ENCODE peak calls at places on chromosomes 6 and 20, in five cellular contexts. I, Y, J, S and D are unnamed samples. For H3K36me3, the result is how much of the 10 kb centered on the place peaks cover.

GRCh38 chr6:5082487-5083306 is 2.4 kb upstream of the PPP1R3G start:
- DNase-seq in Y (no peak), J (no peak), S (peak), I (no peak), D (no peak)

GRCh38 chr6:69631552-69632346 is 165.1 kb downstream of the LMBRD1 start:
- DNase-seq in J (no peak), S (no peak), Y (peak), I (no peak), D (no peak)

GRCh38 chr6:14652536-14652935 is 535.0 kb downstream of the CD83 start:
- DNase-seq in S (peak), Y (no peak), I (no peak), J (no peak), D (no peak)

GRCh38 chr6:90179190-90180169 is 117.2 kb downstream of the BACH2 start:
- DNase-seq in S (peak), J (no peak), I (no peak), Y (peak), D (no peak)

GRCh38 chr6:25369450-25370086 is 90.4 kb downstream of the CARMIL1 start:
- DNase-seq in S (no peak), Y (peak), J (no peak), I (no peak), D (no peak)

GRCh38 chr20:54515788-54516324 is 40.5 kb downstream of the DOK5 start:
- DNase-seq in J (no peak), S (no peak), I (no peak), Y (no peak), D (no peak)

GRCh38 chr20:24275946-24276705 is 193.3 kb upstream of the SYNDIG1 start:
- DNase-seq in Y (no peak), I (no peak), S (no peak), J (no peak), D (no peak)

GRCh38 chr20:34566978-34567884 is 8.7 kb downstream of the MAP1LC3A start:
- DNase-seq in J (no peak), I (no peak), S (no peak), Y (no peak), D (no peak)

GRCh38 chr20:52457826-52458225 is 266.2 kb upstream of the ZFP64 start:
- DNase-seq in I (no peak), Y (no peak), S (peak), J (no peak), D (no peak)

GRCh38 chr20:61524956-61525666 is 273.1 kb downstream of the CDH4 start:
- DNase-seq in I (no peak), S (no peak), J (no peak), Y (no peak), D (no peak)

GRCh38 chr20:24118781-24119175 is 130.2 kb upstream of the GGTLC1 start:
- DNase-seq in S (peak), I (no peak), J (no peak), Y (no peak), D (no peak)

GRCh38 chr6:128663238-128663637 is 142.8 kb upstream of the PTPRK start:
- DNase-seq in J (no peak), S (no peak), Y (no peak), I (no peak), D (no peak)

GRCh38 chr6:137868721-137869631 is 1.9 kb downstream of the TNFAIP3 start:
- DNase-seq in S (peak), J (no peak), Y (no peak), I (no peak), D (no peak)
- H3K4me3 ChIP-seq in S (peak), J (peak), Y (peak), I (peak), D (no peak)

DNA sequence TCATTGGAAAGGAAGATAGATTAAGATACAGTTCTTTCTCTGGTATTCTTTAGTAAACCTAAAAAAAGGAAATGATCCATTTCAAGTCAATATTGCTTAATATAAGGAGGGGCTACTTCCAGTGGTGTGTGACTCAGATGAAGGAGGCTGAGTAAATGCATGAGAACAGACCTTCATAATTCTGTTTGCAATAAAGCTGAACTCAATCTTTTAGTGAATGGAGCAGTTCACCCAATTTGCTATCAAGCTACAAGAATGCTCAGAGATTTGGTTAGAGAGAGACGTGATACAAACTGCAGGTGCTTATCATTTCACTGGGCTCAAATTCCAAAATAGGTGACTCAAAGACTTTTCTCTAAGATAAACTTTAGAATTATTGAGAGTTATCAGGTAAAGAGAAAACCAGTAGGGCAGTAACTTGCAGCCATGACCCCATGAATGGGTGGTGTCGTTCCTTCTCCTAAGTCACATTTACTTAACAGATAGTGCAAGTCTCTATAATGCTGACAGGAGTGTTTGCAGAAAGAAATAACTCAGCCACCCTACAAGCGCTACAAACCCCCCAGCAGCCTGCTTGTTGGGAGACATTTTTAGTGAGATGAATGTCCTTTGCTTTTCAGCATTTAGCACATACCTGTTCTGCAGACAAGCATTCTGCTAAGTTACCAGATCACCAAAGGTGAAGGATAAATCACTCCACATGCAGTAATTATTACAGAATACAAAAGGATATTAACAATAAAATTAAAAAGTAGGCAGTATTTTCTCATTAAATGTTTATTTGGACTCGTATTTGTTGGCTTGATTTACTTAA is 16.4 kb upstream of the BLOC1S5 start:
- DNase-seq in S (peak), I (no peak), Y (no peak), J (no peak), D (no peak)
- H3K36me3 ChIP-seq in S (under half), I (under half), Y (under half), J (under half), D (under half)

GRCh38 chr6:157959451-157960227 is 22.0 kb upstream of the SYNJ2 start:
- DNase-seq in S (no peak), Y (no peak), J (no peak), I (no peak), D (no peak)
- H3K4me3 ChIP-seq in S (no peak), Y (no peak), J (no peak), I (no peak), D (no peak)

GRCh38 chr6:43559328-43559727 is 16.5 kb downstream of the XPO5 start:
- DNase-seq in S (no peak), I (no peak), J (no peak), Y (no peak), D (no peak)
- H3K36me3 ChIP-seq in S (half or more), I (half or more), J (half or more), Y (under half), D (under half)

DNA sequence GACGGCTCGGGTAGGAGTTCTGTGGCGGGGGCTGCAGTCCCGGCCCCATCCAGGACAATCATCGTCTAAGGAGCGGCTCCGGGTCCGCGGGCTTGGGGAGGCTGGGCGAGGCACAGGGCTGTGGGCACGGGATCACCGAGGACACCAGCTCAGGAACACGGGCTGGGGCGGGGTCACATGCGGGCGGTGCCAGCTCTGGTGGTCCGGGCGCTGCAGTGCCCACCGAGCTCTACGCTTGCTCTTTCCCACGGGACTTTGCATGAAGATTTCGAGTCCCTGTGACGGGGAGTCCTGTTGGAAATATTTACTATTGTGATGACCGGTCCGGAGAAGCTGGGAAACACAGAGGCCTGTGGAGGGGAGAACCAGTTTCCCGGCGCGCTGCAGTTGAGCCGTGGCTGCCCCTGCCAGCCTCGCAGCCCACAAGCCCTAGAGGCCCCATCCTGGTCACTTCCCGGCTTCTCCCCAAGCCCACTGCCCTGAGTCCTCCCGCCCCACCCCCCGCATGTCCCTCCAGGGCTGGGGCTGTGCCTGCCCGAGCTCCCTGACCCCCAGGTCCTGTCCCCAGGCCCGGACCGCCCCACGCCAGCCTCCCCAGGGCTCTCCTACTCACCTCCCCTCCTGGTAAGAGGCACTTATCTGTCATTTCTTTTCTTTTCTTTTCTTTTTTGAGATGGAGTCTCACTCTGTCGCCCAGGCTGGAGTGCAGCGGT is 20.7 kb downstream of the SLC17A9 start:
- DNase-seq in I (no peak), J (no peak), S (no peak), Y (no peak), D (no peak)
- H3K4me3 ChIP-seq in I (peak), J (peak), S (peak), Y (peak), D (no peak)

GRCh38 chr6:149771925-149772324 is 22.4 kb downstream of the PCMT1 start:
- DNase-seq in I (no peak), Y (no peak), J (no peak), S (no peak), D (no peak)
- H3K36me3 ChIP-seq in I (under half), Y (under half), J (under half), S (under half), D (under half)

DNA sequence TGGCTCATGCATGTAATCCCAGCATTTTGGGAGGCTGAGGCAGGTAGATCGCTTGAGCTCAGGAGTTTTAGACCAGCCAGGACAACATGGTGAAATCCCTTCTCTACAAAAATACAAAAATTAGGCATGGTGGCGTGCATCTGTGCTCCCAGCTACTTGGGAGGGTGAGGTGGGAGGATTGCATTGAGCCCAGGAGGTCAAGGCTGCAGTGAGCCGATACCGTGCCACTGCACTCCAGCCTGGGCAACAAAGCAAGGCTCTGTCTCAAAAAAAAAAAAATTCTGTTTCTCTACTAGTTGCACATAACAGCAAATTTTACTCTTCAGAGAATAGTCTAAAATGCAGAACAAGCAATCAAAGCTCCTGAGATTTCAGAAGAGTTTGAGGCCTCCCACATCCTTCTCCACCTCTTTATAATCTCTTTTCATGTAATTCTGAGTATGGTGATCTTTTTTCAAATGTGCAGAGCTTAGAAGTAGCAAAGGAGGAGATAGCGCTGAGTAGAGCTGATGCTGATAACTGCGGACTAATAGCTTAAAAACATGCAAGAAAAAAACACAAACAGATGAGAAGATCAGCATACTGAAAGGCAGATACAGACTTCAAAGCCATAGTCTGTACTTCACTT is 23.3 kb downstream of the LRRN4 start:
- DNase-seq in S (no peak), J (no peak), Y (no peak), I (no peak), D (no peak)
- H3K4me3 ChIP-seq in S (no peak), J (no peak), Y (no peak), I (no peak), D (no peak)

GRCh38 chr20:17854307-17854903 is 114.2 kb downstream of the SNX5 start:
- DNase-seq in S (peak), Y (peak), J (no peak), I (no peak), D (peak)
- H3K36me3 ChIP-seq in S (under half), Y (under half), J (under half), I (under half), D (under half)

GRCh38 chr20:21511850-21512633 is 1.8 kb downstream of the NKX2-2 start:
- DNase-seq in Y (peak), J (no peak), S (no peak), I (no peak), D (no peak)
- H3K4me3 ChIP-seq in Y (no peak), J (no peak), S (peak), I (peak), D (no peak)